ENCODE peak calls at places on chromosome 7, in four cellular contexts. G is HFFc6; O is effector CD4-positive, alpha-beta T cell; R is activated naive CD8-positive, alpha-beta T cell treated with anti-CD3 and anti-CD28 coated beads, Interleukin-2, amount 50 U/mL, for 24 hours. Y is an unnamed sample.

GRCh38 chr7:21580073-21580521 is 37.3 kb downstream of the DNAH11 start:
- DNase-seq in G (peak; percentile 66), O (no peak), R (no peak), Y (peak; percentile 42)

GRCh38 chr7:98869001-98869373 is 827 bp downstream of the TMEM130 start:
- DNase-seq in G (no peak), R (no peak), O (no peak), Y (no peak)

GRCh38 chr7:29976673-29977072 is 12.9 kb downstream of the SCRN1 start:
- DNase-seq in O (no peak), G (no peak), R (no peak), Y (no peak)

GRCh38 chr7:74141705-74142104 is 32.5 kb upstream of the EIF4H start:
- DNase-seq in R (no peak), O (no peak), G (no peak), Y (no peak)

GRCh38 chr7:139658919-139659675 is 118.7 kb downstream of the HIPK2 start:
- DNase-seq in O (no peak), G (no peak), R (no peak), Y (no peak)

GRCh38 chr7:101373812-101374612 is 11.3 kb downstream of the COL26A1 start:
- DNase-seq in O (no peak), R (no peak), G (peak; percentile 10), Y (no peak)

GRCh38 chr7:44073664-44074348 is 8.4 kb upstream of the PGAM2 start:
- DNase-seq in G (peak; percentile 70), R (peak; percentile 61), O (no peak), Y (peak; percentile 55)

GRCh38 chr7:137636376-137636775 is 210.4 kb downstream of the DGKI start:
- DNase-seq in R (no peak), O (no peak), G (no peak), Y (no peak)

GRCh38 chr7:24777811-24778210 is 20.5 kb upstream of the GSDME start:
- DNase-seq in O (no peak), G (no peak), R (no peak), Y (no peak)

GRCh38 chr7:33702511-33703054 is 202.8 kb upstream of the BMPER start:
- DNase-seq in G (no peak), O (no peak), R (no peak), Y (no peak)

Y was measured in brain microvascular endothelial cell.